ENCODE peak calls at places on chromosome 12, in five cellular contexts. One of them, this sample, is unnamed.

GRCh38 chr12:60120199-60120598 is 524.4 kb downstream of the SLC16A7 start:
- DNase-seq in AG20443: no peak
- DNase-seq in stimulated activated CD4-positive, alpha-beta T cell treated with anti-CD3 and anti-CD28 coated beads, Interleukin-2, amount 100 ng/mL, for 48 hours: no peak
- DNase-seq in left ventricle myocardium inferior: no peak
- DNase-seq in Calu3: no peak
- DNase-seq in this sample: no peak

GRCh38 chr12:59452746-59453145 is 143.1 kb upstream of the SLC16A7 start:
- DNase-seq in stimulated activated CD4-positive, alpha-beta T cell treated with anti-CD3 and anti-CD28 coated beads, Interleukin-2, amount 100 ng/mL, for 48 hours: no peak
- DNase-seq in AG20443: peak
- DNase-seq in left ventricle myocardium inferior: no peak
- DNase-seq in Calu3: no peak
- DNase-seq in this sample: no peak

GRCh38 chr12:63915105-63915830 is 70.8 kb downstream of the SRGAP1 start:
- DNase-seq in AG20443: peak
- DNase-seq in stimulated activated CD4-positive, alpha-beta T cell treated with anti-CD3 and anti-CD28 coated beads, Interleukin-2, amount 100 ng/mL, for 48 hours: no peak
- DNase-seq in Calu3: peak
- DNase-seq in left ventricle myocardium inferior: no peak
- DNase-seq in this sample: no peak

GRCh38 chr12:86601550-86602308 is 345.5 kb upstream of the MGAT4C start:
- DNase-seq in AG20443: no peak
- DNase-seq in left ventricle myocardium inferior: no peak
- DNase-seq in stimulated activated CD4-positive, alpha-beta T cell treated with anti-CD3 and anti-CD28 coated beads, Interleukin-2, amount 100 ng/mL, for 48 hours: no peak
- DNase-seq in Calu3: no peak
- DNase-seq in this sample: no peak

GRCh38 chr12:8907513-8907912 is 6.8 kb upstream of the PHC1 start:
- DNase-seq in left ventricle myocardium inferior: no peak
- DNase-seq in AG20443: no peak
- DNase-seq in stimulated activated CD4-positive, alpha-beta T cell treated with anti-CD3 and anti-CD28 coated beads, Interleukin-2, amount 100 ng/mL, for 48 hours: no peak
- DNase-seq in Calu3: no peak
- DNase-seq in this sample: no peak

GRCh38 chr12:111451232-111451631 is 45.5 kb downstream of the SH2B3 start:
- DNase-seq in left ventricle myocardium inferior: no peak
- DNase-seq in AG20443: no peak
- DNase-seq in Calu3: no peak
- DNase-seq in stimulated activated CD4-positive, alpha-beta T cell treated with anti-CD3 and anti-CD28 coated beads, Interleukin-2, amount 100 ng/mL, for 48 hours: no peak
- DNase-seq in this sample: no peak

GRCh38 chr12:56601503-56601902 is 28.6 kb downstream of the BAZ2A start:
- DNase-seq in AG20443: peak
- DNase-seq in left ventricle myocardium inferior: no peak
- DNase-seq in stimulated activated CD4-positive, alpha-beta T cell treated with anti-CD3 and anti-CD28 coated beads, Interleukin-2, amount 100 ng/mL, for 48 hours: no peak
- DNase-seq in Calu3: peak
- DNase-seq in this sample: no peak

GRCh38 chr12:45216297-45216982 is 545 bp downstream of the ANO6 start:
- DNase-seq in stimulated activated CD4-positive, alpha-beta T cell treated with anti-CD3 and anti-CD28 coated beads, Interleukin-2, amount 100 ng/mL, for 48 hours: peak
- DNase-seq in Calu3: peak
- DNase-seq in AG20443: peak
- DNase-seq in left ventricle myocardium inferior: peak
- DNase-seq in this sample: no peak

GRCh38 chr12:40689576-40689975 is 2.7 kb upstream of the CNTN1 start:
- DNase-seq in left ventricle myocardium inferior: no peak
- DNase-seq in AG20443: no peak
- DNase-seq in stimulated activated CD4-positive, alpha-beta T cell treated with anti-CD3 and anti-CD28 coated beads, Interleukin-2, amount 100 ng/mL, for 48 hours: no peak
- DNase-seq in Calu3: no peak
- DNase-seq in this sample: no peak